ENCODE peak calls at places on chromosomes 11 and 22, in four cellular contexts. One of them, this sample, is unnamed.

GRCh38 chr11:68014157-68014965 is 4.2 kb downstream of the ALDH3B1 start:
- DNase-seq in Caco-2: no peak
- DNase-seq in AG10803: peak
- DNase-seq in astrocyte of the cerebellum: peak
- DNase-seq in this sample: peak

GRCh38 chr22:43268261-43268660 is 74.9 kb downstream of the SCUBE1 start:
- DNase-seq in astrocyte of the cerebellum: no peak
- DNase-seq in Caco-2: no peak
- DNase-seq in AG10803: no peak
- DNase-seq in this sample: no peak

GRCh38 chr11:1748467-1749019 is 1.9 kb downstream of the IFITM10 start:
- DNase-seq in Caco-2: no peak
- DNase-seq in AG10803: no peak
- DNase-seq in astrocyte of the cerebellum: no peak
- DNase-seq in this sample: no peak

GRCh38 chr11:60360621-60361020 is 17.7 kb upstream of the MS4A7 start:
- DNase-seq in astrocyte of the cerebellum: no peak
- DNase-seq in AG10803: no peak
- DNase-seq in Caco-2: no peak
- DNase-seq in this sample: no peak

GRCh38 chr11:15965562-15966250 is 390.6 kb downstream of the SOX6 start:
- DNase-seq in AG10803: no peak
- DNase-seq in Caco-2: no peak
- DNase-seq in astrocyte of the cerebellum: no peak
- DNase-seq in this sample: no peak

GRCh38 chr22:22196833-22197477 is 47.6 kb upstream of the VPREB1 start:
- DNase-seq in AG10803: no peak
- DNase-seq in astrocyte of the cerebellum: no peak
- DNase-seq in Caco-2: no peak
- DNase-seq in this sample: no peak

GRCh38 chr11:84686726-84687125 is 940.4 kb downstream of the DLG2 start:
- DNase-seq in astrocyte of the cerebellum: peak
- DNase-seq in AG10803: peak
- DNase-seq in Caco-2: no peak
- DNase-seq in this sample: no peak

GRCh38 chr11:111395749-111396148 is 16.7 kb upstream of the POU2AF1 start:
- DNase-seq in AG10803: no peak
- DNase-seq in astrocyte of the cerebellum: no peak
- DNase-seq in Caco-2: no peak
- DNase-seq in this sample: no peak

GRCh38 chr22:23856721-23857605 is 712 bp upstream of the SLC2A11 start:
- DNase-seq in Caco-2: peak
- DNase-seq in astrocyte of the cerebellum: peak
- DNase-seq in AG10803: peak
- DNase-seq in this sample: no peak

GRCh38 chr22:46290121-46290842 is 6.4 kb upstream of the GTSE1 start:
- DNase-seq in AG10803: no peak
- DNase-seq in astrocyte of the cerebellum: no peak
- DNase-seq in Caco-2: no peak
- DNase-seq in this sample: no peak

GRCh38 chr22:46287873-46288751 is 8.6 kb upstream of the GTSE1 start:
- DNase-seq in Caco-2: no peak
- DNase-seq in astrocyte of the cerebellum: no peak
- DNase-seq in AG10803: no peak
- DNase-seq in this sample: no peak

GRCh38 chr22:46286941-46287872 is 9.5 kb upstream of the GTSE1 start:
- DNase-seq in Caco-2: no peak
- DNase-seq in astrocyte of the cerebellum: no peak
- DNase-seq in AG10803: no peak
- DNase-seq in this sample: no peak

GRCh38 chr22:46289244-46289891 is 7.3 kb upstream of the GTSE1 start:
- DNase-seq in Caco-2: no peak
- DNase-seq in astrocyte of the cerebellum: no peak
- DNase-seq in AG10803: no peak
- DNase-seq in this sample: no peak

DNA sequence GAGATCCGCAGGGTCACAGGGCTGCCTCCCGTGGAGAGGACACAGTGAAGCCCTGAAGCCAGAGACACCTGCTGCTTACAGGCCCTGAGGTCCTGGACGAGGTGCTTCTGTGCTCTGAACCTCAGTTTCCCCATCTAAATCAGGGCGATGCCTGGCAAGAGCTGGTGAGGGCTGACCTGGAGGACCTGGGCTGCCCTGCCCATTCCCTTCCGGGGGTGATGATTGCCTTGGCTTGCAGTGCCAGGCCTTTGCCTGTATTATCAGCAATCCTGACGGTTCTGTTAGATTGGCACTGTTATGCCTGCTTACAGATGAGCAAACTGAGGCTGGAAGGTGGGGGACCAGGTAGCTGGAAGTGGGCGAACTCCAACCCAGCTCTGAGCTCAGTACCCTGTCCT is 7.8 kb upstream of the GTSE1 start:
- DNase-seq in astrocyte of the cerebellum: no peak
- DNase-seq in Caco-2: no peak
- DNase-seq in AG10803: no peak
- DNase-seq in this sample: no peak
- H3K4me3 ChIP-seq in astrocyte of the cerebellum: no peak
- H3K4me3 ChIP-seq in Caco-2: no peak
- H3K4me3 ChIP-seq in AG10803: no peak
- H3K4me3 ChIP-seq in this sample: no peak

GRCh38 chr11:76105637-76106036 is 100.7 kb downstream of the WNT11 start:
- DNase-seq in astrocyte of the cerebellum: no peak
- DNase-seq in AG10803: no peak
- DNase-seq in Caco-2: no peak
- DNase-seq in this sample: no peak
- TF ChIP-seq CTCF in astrocyte of the cerebellum: no peak
- TF ChIP-seq CTCF in AG10803: no peak
- TF ChIP-seq CTCF in Caco-2: no peak
- TF ChIP-seq CTCF in this sample: no peak

GRCh38 chr11:64296236-64296635 is 3.9 kb upstream of the CATSPERZ start:
- DNase-seq in AG10803: peak
- DNase-seq in Caco-2: no peak
- DNase-seq in astrocyte of the cerebellum: no peak
- DNase-seq in this sample: no peak

GRCh38 chr11:64296830-64297721 is 3.1 kb upstream of the CATSPERZ start:
- DNase-seq in astrocyte of the cerebellum: no peak
- DNase-seq in Caco-2: no peak
- DNase-seq in AG10803: no peak
- DNase-seq in this sample: no peak

GRCh38 chr11:64299847-64300648 is at the start of gene CATSPERZ:
- DNase-seq in astrocyte of the cerebellum: no peak
- DNase-seq in Caco-2: no peak
- DNase-seq in AG10803: no peak
- DNase-seq in this sample: no peak

GRCh38 chr11:64297722-64298358 is 2.3 kb upstream of the CATSPERZ start:
- DNase-seq in Caco-2: no peak
- DNase-seq in AG10803: no peak
- DNase-seq in astrocyte of the cerebellum: no peak
- DNase-seq in this sample: no peak

GRCh38 chr11:64298966-64299846 is 952 bp upstream of the CATSPERZ start:
- DNase-seq in astrocyte of the cerebellum: no peak
- DNase-seq in AG10803: peak
- DNase-seq in Caco-2: no peak
- DNase-seq in this sample: no peak
- H3K4me3 ChIP-seq in astrocyte of the cerebellum: no peak
- H3K4me3 ChIP-seq in AG10803: peak
- H3K4me3 ChIP-seq in Caco-2: peak
- H3K4me3 ChIP-seq in this sample: peak

GRCh38 chr22:47963660-47964059 is 1201.2 kb downstream of the TBC1D22A start:
- DNase-seq in Caco-2: no peak
- DNase-seq in AG10803: no peak
- DNase-seq in astrocyte of the cerebellum: no peak
- DNase-seq in this sample: no peak

GRCh38 chr22:47966316-47966715 is 1203.9 kb downstream of the TBC1D22A start:
- DNase-seq in Caco-2: no peak
- DNase-seq in astrocyte of the cerebellum: no peak
- DNase-seq in AG10803: no peak
- DNase-seq in this sample: no peak

GRCh38 chr22:47965896-47966295 is 1203.4 kb downstream of the TBC1D22A start:
- DNase-seq in Caco-2: no peak
- DNase-seq in astrocyte of the cerebellum: no peak
- DNase-seq in AG10803: no peak
- DNase-seq in this sample: no peak

GRCh38 chr22:47967841-47968240 is 1205.4 kb downstream of the TBC1D22A start:
- DNase-seq in AG10803: no peak
- DNase-seq in astrocyte of the cerebellum: no peak
- DNase-seq in Caco-2: no peak
- DNase-seq in this sample: no peak

DNA sequence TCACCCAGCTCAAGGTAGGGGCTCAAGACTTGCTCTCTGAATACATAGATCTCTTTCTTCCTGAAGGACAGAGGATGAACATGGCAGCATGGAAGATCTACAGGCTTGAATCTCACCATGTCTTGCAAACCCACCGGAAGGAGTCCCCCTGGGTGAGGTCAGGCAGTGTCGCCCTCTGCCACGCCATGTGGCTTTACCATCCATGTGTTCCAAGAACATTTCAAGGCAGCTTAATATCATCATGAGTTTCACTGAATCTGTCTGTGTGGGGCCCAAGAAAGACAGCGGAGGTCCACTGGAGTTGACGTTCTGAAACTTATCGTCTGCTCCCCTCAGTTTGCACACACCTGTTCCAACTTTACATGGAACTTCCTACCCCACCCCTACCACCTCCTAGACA is 1202.6 kb downstream of the TBC1D22A start:
- DNase-seq in AG10803: no peak
- DNase-seq in Caco-2: no peak
- DNase-seq in astrocyte of the cerebellum: no peak
- DNase-seq in this sample: no peak
- TF ChIP-seq CTCF in AG10803: no peak
- TF ChIP-seq CTCF in Caco-2: no peak
- TF ChIP-seq CTCF in astrocyte of the cerebellum: no peak
- TF ChIP-seq CTCF in this sample: no peak

GRCh38 chr11:20362481-20362880 is 1.0 kb upstream of the HTATIP2 start:
- DNase-seq in astrocyte of the cerebellum: no peak
- DNase-seq in Caco-2: no peak
- DNase-seq in AG10803: no peak
- DNase-seq in this sample: no peak

GRCh38 chr11:20357150-20357549 is 6.4 kb upstream of the HTATIP2 start:
- DNase-seq in Caco-2: no peak
- DNase-seq in astrocyte of the cerebellum: no peak
- DNase-seq in AG10803: no peak
- DNase-seq in this sample: no peak

GRCh38 chr11:20363500-20364411 is at the start of gene HTATIP2:
- DNase-seq in AG10803: no peak
- DNase-seq in Caco-2: peak
- DNase-seq in astrocyte of the cerebellum: no peak
- DNase-seq in this sample: no peak

GRCh38 chr11:20363149-20363499 is 390 bp upstream of the HTATIP2 start:
- DNase-seq in AG10803: no peak
- DNase-seq in astrocyte of the cerebellum: no peak
- DNase-seq in Caco-2: no peak
- DNase-seq in this sample: no peak

DNA sequence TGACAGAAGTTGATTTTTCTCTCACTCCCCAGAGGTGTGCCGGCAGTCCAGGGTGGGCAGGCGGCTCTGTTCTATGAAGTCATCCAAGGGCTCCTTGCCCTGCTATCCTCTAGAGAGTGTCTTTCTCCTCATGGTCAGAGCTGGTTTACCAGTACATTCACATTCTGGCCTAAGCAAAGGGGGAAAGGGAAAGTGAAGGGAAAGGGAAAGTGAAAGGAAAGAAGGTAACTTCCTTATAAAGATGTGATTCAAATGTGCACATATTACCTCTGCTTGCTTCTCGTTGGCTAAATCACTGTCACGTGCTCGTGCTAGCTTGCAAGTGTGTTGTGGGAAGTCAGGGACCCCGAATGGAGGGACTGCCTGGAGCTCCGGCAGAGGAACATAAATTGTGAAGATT is 2.9 kb upstream of the HTATIP2 start:
- DNase-seq in astrocyte of the cerebellum: peak
- DNase-seq in AG10803: peak
- DNase-seq in Caco-2: no peak
- DNase-seq in this sample: no peak
- H3K4me3 ChIP-seq in astrocyte of the cerebellum: no peak
- H3K4me3 ChIP-seq in AG10803: no peak
- H3K4me3 ChIP-seq in Caco-2: no peak
- H3K4me3 ChIP-seq in this sample: no peak

GRCh38 chr11:80156062-80156461 is 715.2 kb upstream of the TENM4 start:
- DNase-seq in astrocyte of the cerebellum: no peak
- DNase-seq in AG10803: no peak
- DNase-seq in Caco-2: no peak
- DNase-seq in this sample: no peak

GRCh38 chr11:80157447-80157846 is 716.6 kb upstream of the TENM4 start:
- DNase-seq in astrocyte of the cerebellum: no peak
- DNase-seq in AG10803: no peak
- DNase-seq in Caco-2: no peak
- DNase-seq in this sample: no peak

DNA sequence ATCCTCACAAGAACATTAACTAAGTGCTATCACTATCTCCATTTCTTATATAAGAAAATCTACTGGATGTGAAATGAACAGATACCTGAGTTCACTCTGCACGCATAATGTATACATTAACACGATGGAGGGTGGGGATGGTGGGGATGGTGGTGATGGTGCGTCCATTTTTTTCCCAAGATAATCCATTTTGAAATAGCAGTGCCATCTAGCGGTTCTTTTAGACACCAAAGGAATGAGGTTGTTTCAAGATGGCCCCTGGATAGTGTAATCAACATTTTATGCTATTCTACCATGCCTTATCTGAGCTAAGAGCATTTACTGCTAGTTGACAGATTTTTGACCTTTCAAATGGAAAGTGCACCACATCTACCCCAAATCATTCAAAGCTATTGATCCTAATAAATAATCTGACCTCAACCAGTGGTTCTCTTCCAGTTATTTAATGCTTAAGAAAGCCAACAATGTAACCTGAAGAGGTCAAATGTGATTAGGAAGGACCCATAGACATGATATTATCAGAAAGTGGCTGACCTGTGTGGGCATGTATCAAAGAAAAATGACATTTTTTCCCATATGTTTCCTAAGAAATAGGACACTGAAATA is 714.7 kb upstream of the TENM4 start:
- DNase-seq in AG10803: peak
- DNase-seq in astrocyte of the cerebellum: no peak
- DNase-seq in Caco-2: no peak
- DNase-seq in this sample: no peak
- TF ChIP-seq CTCF in AG10803: peak
- TF ChIP-seq CTCF in astrocyte of the cerebellum: peak
- TF ChIP-seq CTCF in Caco-2: peak
- TF ChIP-seq CTCF in this sample: peak

This sample was measured in AG09309.